ENCODE peak calls at places on chromosomes 1 and 21, in eight cellular contexts. One of them, this sample, is unnamed.
A peak's percentile ranks its signal among the peaks of the same experiment; 100 is the strongest.

GRCh38 chr21:27192286-27192685 is 225.4 kb upstream of the ADAMTS5 start:
- DNase-seq in heart left ventricle: no peak
- DNase-seq in body of pancreas: no peak
- DNase-seq in astrocyte: no peak
- DNase-seq in dorsolateral prefrontal cortex: no peak
- DNase-seq in right atrium auricular region: no peak
- DNase-seq in IMR-90: no peak
- DNase-seq in stomach: no peak
- DNase-seq in this sample: peak; percentile 69

GRCh38 chr21:44300262-44300959 is 558 bp downstream of the PFKL start:
- DNase-seq in heart left ventricle: peak; percentile 80
- DNase-seq in stomach: peak; percentile 87
- DNase-seq in IMR-90: peak; percentile 19
- DNase-seq in body of pancreas: peak; percentile 75
- DNase-seq in astrocyte: peak; percentile 16
- DNase-seq in right atrium auricular region: peak; percentile 76
- DNase-seq in dorsolateral prefrontal cortex: no peak
- DNase-seq in this sample: peak; percentile 86

GRCh38 chr1:117587479-117588356 is 18.1 kb upstream of the TENT5C start:
- DNase-seq in IMR-90: no peak
- DNase-seq in heart left ventricle: no peak
- DNase-seq in astrocyte: no peak
- DNase-seq in right atrium auricular region: no peak
- DNase-seq in body of pancreas: peak; percentile 6
- DNase-seq in dorsolateral prefrontal cortex: no peak
- DNase-seq in stomach: no peak
- DNase-seq in this sample: no peak

GRCh38 chr1:178038372-178038771 is 55.5 kb upstream of the RASAL2 start:
- DNase-seq in dorsolateral prefrontal cortex: no peak
- DNase-seq in heart left ventricle: no peak
- DNase-seq in body of pancreas: no peak
- DNase-seq in stomach: no peak
- DNase-seq in right atrium auricular region: no peak
- DNase-seq in IMR-90: no peak
- DNase-seq in astrocyte: no peak
- DNase-seq in this sample: no peak

GRCh38 chr1:20400341-20401177 is 85.5 kb downstream of the CAMK2N1 start:
- DNase-seq in astrocyte: peak; percentile 22
- DNase-seq in body of pancreas: no peak
- DNase-seq in right atrium auricular region: no peak
- DNase-seq in IMR-90: no peak
- DNase-seq in dorsolateral prefrontal cortex: no peak
- DNase-seq in stomach: no peak
- DNase-seq in heart left ventricle: no peak
- DNase-seq in this sample: no peak

GRCh38 chr1:152683846-152684245 is 2.1 kb upstream of the LCE2B start:
- DNase-seq in IMR-90: no peak
- DNase-seq in astrocyte: no peak
- DNase-seq in stomach: no peak
- DNase-seq in heart left ventricle: no peak
- DNase-seq in dorsolateral prefrontal cortex: no peak
- DNase-seq in right atrium auricular region: no peak
- DNase-seq in body of pancreas: no peak
- DNase-seq in this sample: no peak

GRCh38 chr1:159005676-159006075 is 4.0 kb upstream of the IFI16 start:
- DNase-seq in astrocyte: peak; percentile 37
- DNase-seq in IMR-90: no peak
- DNase-seq in right atrium auricular region: no peak
- DNase-seq in body of pancreas: no peak
- DNase-seq in dorsolateral prefrontal cortex: no peak
- DNase-seq in heart left ventricle: peak; percentile 39
- DNase-seq in stomach: no peak
- DNase-seq in this sample: no peak

GRCh38 chr1:241847540-241847795 is 536 bp upstream of the EXO1 start:
- DNase-seq in dorsolateral prefrontal cortex: no peak
- DNase-seq in stomach: no peak
- DNase-seq in astrocyte: no peak
- DNase-seq in body of pancreas: no peak
- DNase-seq in right atrium auricular region: no peak
- DNase-seq in heart left ventricle: no peak
- DNase-seq in IMR-90: no peak
- DNase-seq in this sample: no peak

GRCh38 chr1:55214903-55215193 is 316 bp downstream of the USP24 start:
- DNase-seq in dorsolateral prefrontal cortex: no peak
- DNase-seq in right atrium auricular region: no peak
- DNase-seq in stomach: peak; percentile 27
- DNase-seq in heart left ventricle: peak; percentile 59
- DNase-seq in body of pancreas: peak; percentile 32
- DNase-seq in IMR-90: peak; percentile 49
- DNase-seq in astrocyte: peak; percentile 46
- DNase-seq in this sample: peak; percentile 67

GRCh38 chr1:107883562-107883961 is 81.4 kb downstream of the VAV3 start:
- DNase-seq in right atrium auricular region: no peak
- DNase-seq in IMR-90: no peak
- DNase-seq in stomach: peak; percentile 48
- DNase-seq in body of pancreas: no peak
- DNase-seq in dorsolateral prefrontal cortex: no peak
- DNase-seq in astrocyte: no peak
- DNase-seq in heart left ventricle: no peak
- DNase-seq in this sample: no peak

GRCh38 chr1:53572061-53572801 is 113.0 kb downstream of the DMRTB1 start:
- DNase-seq in heart left ventricle: no peak
- DNase-seq in IMR-90: peak; percentile 73
- DNase-seq in body of pancreas: peak; percentile 68
- DNase-seq in stomach: no peak
- DNase-seq in right atrium auricular region: no peak
- DNase-seq in astrocyte: peak; percentile 48
- DNase-seq in dorsolateral prefrontal cortex: peak; percentile 43
- DNase-seq in this sample: peak; percentile 93

GRCh38 chr1:172431721-172432192 is 11.3 kb downstream of the C1orf105 start:
- DNase-seq in dorsolateral prefrontal cortex: no peak
- DNase-seq in astrocyte: no peak
- DNase-seq in right atrium auricular region: no peak
- DNase-seq in heart left ventricle: no peak
- DNase-seq in body of pancreas: peak; percentile 79
- DNase-seq in IMR-90: no peak
- DNase-seq in stomach: peak; percentile 68
- DNase-seq in this sample: no peak

GRCh38 chr21:43768868-43769167 is 7.3 kb downstream of the CSTB start:
- DNase-seq in body of pancreas: no peak
- DNase-seq in heart left ventricle: no peak
- DNase-seq in stomach: no peak
- DNase-seq in dorsolateral prefrontal cortex: no peak
- DNase-seq in astrocyte: no peak
- DNase-seq in IMR-90: no peak
- DNase-seq in right atrium auricular region: no peak
- DNase-seq in this sample: no peak

GRCh38 chr21:42463861-42464515 is 32.0 kb downstream of the RSPH1 start:
- DNase-seq in body of pancreas: no peak
- DNase-seq in IMR-90: peak; percentile 68
- DNase-seq in heart left ventricle: no peak
- DNase-seq in astrocyte: peak; percentile 63
- DNase-seq in dorsolateral prefrontal cortex: peak; percentile 81
- DNase-seq in stomach: peak; percentile 73
- DNase-seq in right atrium auricular region: no peak
- DNase-seq in this sample: no peak

GRCh38 chr1:212040629-212041028 is 5.1 kb downstream of the DTL start:
- DNase-seq in heart left ventricle: no peak
- DNase-seq in stomach: no peak
- DNase-seq in IMR-90: no peak
- DNase-seq in right atrium auricular region: no peak
- DNase-seq in dorsolateral prefrontal cortex: no peak
- DNase-seq in astrocyte: no peak
- DNase-seq in body of pancreas: no peak
- DNase-seq in this sample: no peak

GRCh38 chr1:116751626-116752025 is 2.6 kb upstream of the CD2 start:
- DNase-seq in stomach: no peak
- DNase-seq in dorsolateral prefrontal cortex: no peak
- DNase-seq in IMR-90: no peak
- DNase-seq in right atrium auricular region: no peak
- DNase-seq in astrocyte: no peak
- DNase-seq in heart left ventricle: no peak
- DNase-seq in body of pancreas: no peak
- DNase-seq in this sample: no peak

GRCh38 chr1:170032531-170033295 is 41.8 kb downstream of the KIFAP3 start:
- DNase-seq in astrocyte: peak; percentile 62
- DNase-seq in body of pancreas: no peak
- DNase-seq in right atrium auricular region: no peak
- DNase-seq in IMR-90: peak; percentile 64
- DNase-seq in heart left ventricle: no peak
- DNase-seq in dorsolateral prefrontal cortex: no peak
- DNase-seq in stomach: no peak
- DNase-seq in this sample: peak; percentile 31

GRCh38 chr21:40719615-40720014 is 127.3 kb downstream of the DSCAM start:
- DNase-seq in stomach: no peak
- DNase-seq in heart left ventricle: no peak
- DNase-seq in IMR-90: no peak
- DNase-seq in dorsolateral prefrontal cortex: no peak
- DNase-seq in astrocyte: no peak
- DNase-seq in right atrium auricular region: no peak
- DNase-seq in body of pancreas: no peak
- DNase-seq in this sample: no peak

GRCh38 chr1:225544283-225544682 is 108.6 kb downstream of the ENAH start:
- DNase-seq in astrocyte: no peak
- DNase-seq in right atrium auricular region: no peak
- DNase-seq in dorsolateral prefrontal cortex: no peak
- DNase-seq in heart left ventricle: no peak
- DNase-seq in stomach: no peak
- DNase-seq in IMR-90: no peak
- DNase-seq in body of pancreas: no peak
- DNase-seq in this sample: no peak

GRCh38 chr1:240455228-240455821 is 156.6 kb downstream of the GREM2 start:
- DNase-seq in heart left ventricle: no peak
- DNase-seq in body of pancreas: no peak
- DNase-seq in astrocyte: no peak
- DNase-seq in dorsolateral prefrontal cortex: no peak
- DNase-seq in IMR-90: peak; percentile 22
- DNase-seq in right atrium auricular region: no peak
- DNase-seq in stomach: no peak
- DNase-seq in this sample: no peak

GRCh38 chr21:44054710-44055109 is 42.6 kb downstream of the TRAPPC10 start:
- DNase-seq in body of pancreas: no peak
- DNase-seq in dorsolateral prefrontal cortex: no peak
- DNase-seq in IMR-90: peak; percentile 56
- DNase-seq in astrocyte: peak; percentile 64
- DNase-seq in right atrium auricular region: no peak
- DNase-seq in heart left ventricle: no peak
- DNase-seq in stomach: no peak
- DNase-seq in this sample: peak; percentile 72

GRCh38 chr1:81706650-81707435 is 93.9 kb upstream of the ADGRL2 start:
- DNase-seq in stomach: no peak
- DNase-seq in heart left ventricle: no peak
- DNase-seq in body of pancreas: no peak
- DNase-seq in right atrium auricular region: no peak
- DNase-seq in dorsolateral prefrontal cortex: no peak
- DNase-seq in IMR-90: peak; percentile 70
- DNase-seq in astrocyte: peak; percentile 80
- DNase-seq in this sample: peak; percentile 30

GRCh38 chr1:93701619-93702018 is 20.0 kb upstream of the BCAR3 start:
- DNase-seq in astrocyte: peak; percentile 100
- DNase-seq in right atrium auricular region: no peak
- DNase-seq in dorsolateral prefrontal cortex: no peak
- DNase-seq in stomach: peak; percentile 50
- DNase-seq in body of pancreas: no peak
- DNase-seq in heart left ventricle: peak; percentile 40
- DNase-seq in IMR-90: peak; percentile 99
- DNase-seq in this sample: peak; percentile 63

GRCh38 chr1:183456826-183457225 is 15.5 kb upstream of the SMG7 start:
- DNase-seq in stomach: no peak
- DNase-seq in heart left ventricle: no peak
- DNase-seq in astrocyte: no peak
- DNase-seq in right atrium auricular region: no peak
- DNase-seq in body of pancreas: no peak
- DNase-seq in IMR-90: no peak
- DNase-seq in dorsolateral prefrontal cortex: no peak
- DNase-seq in this sample: no peak
- H3K27me3 ChIP-seq in stomach: peaks cover 18% of the 10 kb centered on the region
- H3K27me3 ChIP-seq in heart left ventricle: no peaks in the 10 kb centered on the region
- H3K27me3 ChIP-seq in astrocyte: no peaks in the 10 kb centered on the region
- H3K27me3 ChIP-seq in right atrium auricular region: no peaks in the 10 kb centered on the region
- H3K27me3 ChIP-seq in body of pancreas: no peaks in the 10 kb centered on the region
- H3K27me3 ChIP-seq in IMR-90: peaks cover 11% of the 10 kb centered on the region
- H3K27me3 ChIP-seq in dorsolateral prefrontal cortex: no peaks in the 10 kb centered on the region
- H3K27me3 ChIP-seq in this sample: no peaks in the 10 kb centered on the region

DNA sequence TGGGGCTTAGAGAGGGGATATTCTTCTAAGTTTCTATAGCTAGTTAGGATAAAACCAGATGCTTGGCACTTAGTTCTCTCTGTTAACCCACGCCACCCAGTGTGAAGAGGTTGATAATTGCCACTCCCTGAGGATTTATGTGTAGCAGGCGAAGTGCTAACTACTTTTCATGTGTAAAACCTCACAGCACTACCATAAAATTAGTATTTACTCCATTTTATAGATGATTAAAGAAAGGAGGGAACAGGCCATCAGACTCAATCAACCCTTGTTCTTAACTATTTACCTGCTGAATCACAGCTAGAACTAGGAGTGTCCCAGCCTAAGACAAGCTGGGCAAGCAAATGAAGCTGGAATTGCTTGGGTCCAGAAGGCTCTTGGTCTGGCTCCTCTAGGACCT is 8.9 kb downstream of the LIN28A start:
- DNase-seq in dorsolateral prefrontal cortex: no peak
- DNase-seq in stomach: no peak
- DNase-seq in astrocyte: no peak
- DNase-seq in body of pancreas: no peak
- DNase-seq in right atrium auricular region: no peak
- DNase-seq in IMR-90: no peak
- DNase-seq in heart left ventricle: no peak
- DNase-seq in this sample: no peak
- H3K27me3 ChIP-seq in dorsolateral prefrontal cortex: no peaks in the 10 kb centered on the region
- H3K27me3 ChIP-seq in stomach: peaks cover 75% of the 10 kb centered on the region
- H3K27me3 ChIP-seq in astrocyte: peaks cover 18% of the 10 kb centered on the region
- H3K27me3 ChIP-seq in body of pancreas: no peaks in the 10 kb centered on the region
- H3K27me3 ChIP-seq in right atrium auricular region: no peaks in the 10 kb centered on the region
- H3K27me3 ChIP-seq in IMR-90: peaks cover 48% of the 10 kb centered on the region
- H3K27me3 ChIP-seq in heart left ventricle: no peaks in the 10 kb centered on the region
- H3K27me3 ChIP-seq in this sample: peaks cover 54% of the 10 kb centered on the region

GRCh38 chr1:84021822-84022221 is 22.9 kb upstream of the TTLL7 start:
- DNase-seq in astrocyte: no peak
- DNase-seq in heart left ventricle: no peak
- DNase-seq in right atrium auricular region: no peak
- DNase-seq in dorsolateral prefrontal cortex: no peak
- DNase-seq in IMR-90: no peak
- DNase-seq in body of pancreas: no peak
- DNase-seq in stomach: no peak
- DNase-seq in this sample: no peak
- H3K27me3 ChIP-seq in astrocyte: no peaks in the 10 kb centered on the region
- H3K27me3 ChIP-seq in heart left ventricle: no peaks in the 10 kb centered on the region
- H3K27me3 ChIP-seq in right atrium auricular region: no peaks in the 10 kb centered on the region
- H3K27me3 ChIP-seq in dorsolateral prefrontal cortex: no peaks in the 10 kb centered on the region
- H3K27me3 ChIP-seq in IMR-90: peaks cover 4% of the 10 kb centered on the region
- H3K27me3 ChIP-seq in body of pancreas: no peaks in the 10 kb centered on the region
- H3K27me3 ChIP-seq in stomach: no peaks in the 10 kb centered on the region
- H3K27me3 ChIP-seq in this sample: peaks cover 6% of the 10 kb centered on the region

DNA sequence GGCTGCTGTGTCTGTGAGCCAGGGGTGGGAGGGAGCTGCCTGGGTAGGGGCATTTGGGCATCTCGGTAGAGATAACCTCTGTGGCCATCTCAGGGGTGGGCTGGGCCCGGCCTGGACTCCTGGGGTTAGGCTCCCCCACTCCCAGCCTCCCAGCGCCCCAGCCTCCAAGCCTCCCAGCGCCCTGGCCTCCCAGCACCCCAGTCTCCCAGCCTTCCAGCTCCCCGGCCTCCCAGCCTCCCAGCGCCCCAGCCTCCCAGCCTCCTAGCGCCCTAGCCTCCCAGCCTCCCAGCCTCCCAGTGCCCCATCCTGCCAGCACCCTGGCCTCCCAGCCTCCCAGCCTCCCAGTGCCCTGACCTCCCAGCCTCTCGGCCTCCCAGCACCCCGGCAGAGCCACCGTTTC is 85.1 kb upstream of the TTC34 start:
- DNase-seq in stomach: no peak
- DNase-seq in heart left ventricle: no peak
- DNase-seq in astrocyte: no peak
- DNase-seq in right atrium auricular region: no peak
- DNase-seq in body of pancreas: no peak
- DNase-seq in IMR-90: no peak
- DNase-seq in dorsolateral prefrontal cortex: no peak
- DNase-seq in this sample: no peak
- H3K27me3 ChIP-seq in stomach: peaks cover 69% of the 10 kb centered on the region
- H3K27me3 ChIP-seq in heart left ventricle: no peaks in the 10 kb centered on the region
- H3K27me3 ChIP-seq in astrocyte: no peaks in the 10 kb centered on the region
- H3K27me3 ChIP-seq in right atrium auricular region: no peaks in the 10 kb centered on the region
- H3K27me3 ChIP-seq in body of pancreas: peaks cover 3% of the 10 kb centered on the region
- H3K27me3 ChIP-seq in IMR-90: no peaks in the 10 kb centered on the region
- H3K27me3 ChIP-seq in dorsolateral prefrontal cortex: no peaks in the 10 kb centered on the region
- H3K27me3 ChIP-seq in this sample: peaks cover 4% of the 10 kb centered on the region